ENCODE peak calls at places on chromosomes 1 and 21, in ten cellular contexts. K is HT-29; M is AG08396; T is GM13976; X is anterior cingulate cortex; Q is activated naive CD4-positive, alpha-beta T cell; C is mesendoderm; B is iPS-NIHi11; D is stimulated activated CD4-positive, alpha-beta T cell treated with anti-CD3 and anti-CD28 coated beads, TNF-alpha, amount 100 ng/mL, for 1 hour; J is right cardiac atrium. A is an unnamed sample.

GRCh38 chr1:67029472-67029871 is 24.5 kb downstream of the SLC35D1 start:
- DNase-seq in D (no peak), X (no peak), M (no peak), T (no peak), K (no peak), Q (no peak), J (no peak), B (no peak), C (no peak), A (no peak)

GRCh38 chr21:43778469-43779335 is 2.6 kb upstream of the CSTB start:
- DNase-seq in M (no peak), T (no peak), D (no peak), C (peak; percentile 31), J (no peak), Q (no peak), K (peak; percentile 37), X (no peak), B (no peak), A (no peak)

GRCh38 chr21:28337319-28337718 is 655.4 kb downstream of the LTN1 start:
- DNase-seq in Q (no peak), X (no peak), M (no peak), D (no peak), C (peak; percentile 48), B (no peak), J (no peak), T (no peak), K (peak; percentile 68), A (peak; percentile 30)

GRCh38 chr1:234611153-234611798 is 1.3 kb upstream of the IRF2BP2 start:
- DNase-seq in X (no peak), C (peak; percentile 95), J (no peak), Q (peak; percentile 63), K (peak; percentile 97), T (peak; percentile 67), D (peak; percentile 43), B (peak; percentile 65), M (no peak), A (peak; percentile 83)

GRCh38 chr1:166167395-166167922 is 658 bp upstream of the FAM78B start:
- DNase-seq in T (no peak), D (no peak), M (no peak), Q (no peak), X (no peak), J (no peak), B (no peak), C (no peak), K (peak; percentile 19), A (peak; percentile 45)

GRCh38 chr21:45039309-45040113 is 34.9 kb upstream of the ADARB1 start:
- DNase-seq in B (no peak), Q (no peak), M (no peak), T (no peak), D (no peak), C (no peak), J (no peak), K (no peak), X (no peak), A (no peak)

GRCh38 chr1:185477638-185478216 is 160.7 kb upstream of the IVNS1ABP start:
- DNase-seq in Q (no peak), D (no peak), C (no peak), J (no peak), M (no peak), B (no peak), X (no peak), K (peak; percentile 40), T (no peak), A (no peak)

GRCh38 chr1:10399487-10399917 is 638 bp downstream of the PGD start:
- DNase-seq in M (peak; percentile 31), K (no peak), B (no peak), J (no peak), Q (no peak), X (no peak), T (no peak), C (no peak), D (no peak), A (no peak)

GRCh38 chr21:18369115-18369514 is 34.5 kb downstream of the TMPRSS15 start:
- DNase-seq in J (no peak), K (peak; percentile 44), Q (no peak), B (peak; percentile 17), M (no peak), T (no peak), D (no peak), X (no peak), C (peak; percentile 47), A (peak; percentile 1)

GRCh38 chr1:25700124-25700523 is 83.5 kb downstream of the MAN1C1 start:
- DNase-seq in T (no peak), D (no peak), B (no peak), Q (no peak), J (peak; percentile 86), M (peak; percentile 64), X (no peak), C (no peak), K (no peak), A (no peak)

GRCh38 chr1:243883551-243883950 is 33.5 kb upstream of the AKT3 start:
- DNase-seq in T (no peak), B (no peak), X (no peak), C (peak; percentile 39), Q (no peak), D (no peak), J (no peak), M (no peak), K (no peak), A (no peak)

GRCh38 chr1:39268112-39268581 is 63.7 kb downstream of the MACF1 start:
- DNase-seq in K (no peak), T (peak; percentile 59), C (peak; percentile 72), J (peak; percentile 57), Q (no peak), X (peak; percentile 45), B (peak; percentile 28), M (peak; percentile 62), D (no peak), A (no peak)

GRCh38 chr21:26845066-26845749 is at the start of gene ADAMTS1:
- DNase-seq in K (no peak), Q (no peak), T (peak; percentile 43), J (peak; percentile 98), X (peak; percentile 97), B (peak; percentile 80), C (peak; percentile 97), M (peak; percentile 95), D (no peak), A (no peak)

GRCh38 chr1:46393510-46393909 is 607 bp upstream of the FAAH start:
- DNase-seq in M (no peak), T (no peak), C (peak; percentile 22), B (no peak), K (no peak), J (no peak), Q (no peak), D (no peak), X (no peak), A (no peak)

GRCh38 chr1:173479649-173480048 is 2.5 kb downstream of the PRDX6 start:
- DNase-seq in J (no peak), B (no peak), X (no peak), M (no peak), Q (no peak), D (no peak), K (no peak), T (no peak), C (no peak), A (no peak)

GRCh38 chr1:89354210-89354609 is 9.6 kb upstream of the GBP6 start:
- DNase-seq in J (no peak), K (no peak), X (no peak), B (no peak), D (no peak), M (no peak), T (no peak), C (no peak), Q (no peak), A (no peak)

GRCh38 chr1:115764541-115764940 is 4.0 kb downstream of the CASQ2 start:
- DNase-seq in B (peak; percentile 24), Q (no peak), M (peak; percentile 39), T (no peak), C (peak; percentile 61), K (peak; percentile 90), D (no peak), X (no peak), J (no peak), A (peak; percentile 8)

GRCh38 chr21:28069446-28069845 is 923.2 kb downstream of the LTN1 start:
- DNase-seq in Q (no peak), M (peak; percentile 25), X (no peak), T (no peak), K (no peak), C (no peak), B (peak; percentile 35), D (no peak), J (no peak), A (peak; percentile 89)

GRCh38 chr1:21816602-21817302 is 4.7 kb downstream of the LDLRAD2 start:
- DNase-seq in K (peak; percentile 83), B (peak; percentile 3), T (no peak), M (peak; percentile 83), Q (no peak), D (no peak), C (peak; percentile 27), X (no peak), J (no peak), A (no peak)

GRCh38 chr1:152517237-152517811 is 3.0 kb downstream of the CRCT1 start:
- DNase-seq in B (no peak), D (no peak), K (peak; percentile 13), T (no peak), C (no peak), M (peak; percentile 19), J (no peak), Q (no peak), X (no peak), A (no peak)

GRCh38 chr1:221442056-221442455 is 299.8 kb downstream of the DUSP10 start:
- DNase-seq in J (no peak), K (no peak), T (no peak), B (no peak), X (no peak), Q (no peak), C (no peak), D (no peak), M (no peak), A (no peak)

GRCh38 chr1:39174400-39175081 is 30.0 kb upstream of the MACF1 start:
- DNase-seq in Q (no peak), D (no peak), K (no peak), T (no peak), M (no peak), B (no peak), X (no peak), J (no peak), C (no peak), A (no peak)

GRCh38 chr21:38909929-38910328 is 104.2 kb downstream of the ETS2 start:
- DNase-seq in J (peak; percentile 60), T (no peak), Q (no peak), K (no peak), C (no peak), X (no peak), M (no peak), B (no peak), D (no peak), A (no peak)

GRCh38 chr1:222443566-222443965 is 104.3 kb downstream of the HHIPL2 start:
- DNase-seq in Q (no peak), X (no peak), D (no peak), T (no peak), C (no peak), B (no peak), J (no peak), M (no peak), K (no peak), A (no peak)

GRCh38 chr1:51963592-51964308 is 26.8 kb downstream of the RAB3B start:
- DNase-seq in X (no peak), C (no peak), T (no peak), M (no peak), D (no peak), Q (no peak), J (no peak), K (no peak), B (no peak), A (no peak)

GRCh38 chr1:181181792-181182585 is 93.5 kb downstream of the IER5 start:
- DNase-seq in X (no peak), M (no peak), B (peak; percentile 47), D (no peak), T (no peak), C (no peak), Q (no peak), K (no peak), J (no peak), A (no peak)

GRCh38 chr21:26565105-26565504 is 8.0 kb downstream of the CYYR1 start:
- DNase-seq in K (no peak), X (no peak), M (no peak), J (no peak), C (no peak), T (no peak), B (no peak), D (no peak), Q (no peak), A (no peak)

GRCh38 chr1:229886636-229887035 is 180.4 kb upstream of the GALNT2 start:
- DNase-seq in T (peak; percentile 1), M (no peak), J (no peak), D (no peak), X (no peak), C (no peak), B (no peak), K (no peak), Q (no peak), A (no peak)

A was measured in NCI-H526 treated with DMSO at 0.1 percent for 48 hours.